ENCODE peak calls at places on chromosome 10, in four cellular contexts. R, G, T and V are unnamed samples.

GRCh38 chr10:124691448-124692435 is 52.4 kb downstream of the FAM53B start:
- DNase-seq in R (no peak), G (no peak), T (no peak), V (no peak)

GRCh38 chr10:58266003-58266825 is 1.5 kb downstream of the IPMK start:
- DNase-seq in R (no peak), G (peak; percentile 69), T (peak; percentile 61), V (no peak)

GRCh38 chr10:124624875-124625274 is 119.3 kb downstream of the FAM53B start:
- DNase-seq in R (no peak), G (no peak), T (no peak), V (no peak)

GRCh38 chr10:48404646-48405045 is 98.2 kb downstream of the MAPK8 start:
- DNase-seq in R (no peak), G (peak; percentile 88), T (no peak), V (no peak)

GRCh38 chr10:110530131-110530831 is 32.6 kb downstream of the DUSP5 start:
- DNase-seq in R (no peak), G (peak; percentile 84), T (no peak), V (no peak)

GRCh38 chr10:119466655-119467054 is 75.9 kb downstream of the RGS10 start:
- DNase-seq in R (no peak), G (no peak), T (peak; percentile 41), V (no peak)

GRCh38 chr10:95336702-95337101 is 45.9 kb upstream of the PDLIM1 start:
- DNase-seq in R (no peak), G (no peak), T (no peak), V (no peak)

GRCh38 chr10:131943021-131943814 is 38.5 kb downstream of the BNIP3 start:
- DNase-seq in R (no peak), G (no peak), T (no peak), V (no peak)

GRCh38 chr10:133089461-133089800 is 1.7 kb downstream of the ADGRA1 start:
- DNase-seq in R (no peak), G (no peak), T (no peak), V (no peak)

GRCh38 chr10:98380493-98381339 is 34.3 kb downstream of the PYROXD2 start:
- DNase-seq in R (no peak), G (no peak), T (no peak), V (no peak)

GRCh38 chr10:13705526-13706169 is 118.9 kb downstream of the PRPF18 start:
- DNase-seq in R (no peak), G (peak; percentile 56), T (no peak), V (no peak)

GRCh38 chr10:13704969-13705368 is 118.2 kb downstream of the PRPF18 start:
- DNase-seq in R (no peak), G (no peak), T (no peak), V (no peak)

GRCh38 chr10:13706604-13707003 is 119.8 kb downstream of the PRPF18 start:
- DNase-seq in R (no peak), G (no peak), T (no peak), V (no peak)

GRCh38 chr10:13707156-13707881 is 120.6 kb downstream of the PRPF18 start:
- DNase-seq in R (no peak), G (peak; percentile 96), T (peak; percentile 45), V (peak; percentile 60)

GRCh38 chr10:13706175-13706574 is 119.4 kb downstream of the PRPF18 start:
- DNase-seq in R (no peak), G (no peak), T (no peak), V (no peak)
- H3K4me3 ChIP-seq in R (peak overlapping the region; percentile 76), G (peak overlapping the region; percentile 55), T (no peak overlapping the region), V (no peak overlapping the region)

DNA sequence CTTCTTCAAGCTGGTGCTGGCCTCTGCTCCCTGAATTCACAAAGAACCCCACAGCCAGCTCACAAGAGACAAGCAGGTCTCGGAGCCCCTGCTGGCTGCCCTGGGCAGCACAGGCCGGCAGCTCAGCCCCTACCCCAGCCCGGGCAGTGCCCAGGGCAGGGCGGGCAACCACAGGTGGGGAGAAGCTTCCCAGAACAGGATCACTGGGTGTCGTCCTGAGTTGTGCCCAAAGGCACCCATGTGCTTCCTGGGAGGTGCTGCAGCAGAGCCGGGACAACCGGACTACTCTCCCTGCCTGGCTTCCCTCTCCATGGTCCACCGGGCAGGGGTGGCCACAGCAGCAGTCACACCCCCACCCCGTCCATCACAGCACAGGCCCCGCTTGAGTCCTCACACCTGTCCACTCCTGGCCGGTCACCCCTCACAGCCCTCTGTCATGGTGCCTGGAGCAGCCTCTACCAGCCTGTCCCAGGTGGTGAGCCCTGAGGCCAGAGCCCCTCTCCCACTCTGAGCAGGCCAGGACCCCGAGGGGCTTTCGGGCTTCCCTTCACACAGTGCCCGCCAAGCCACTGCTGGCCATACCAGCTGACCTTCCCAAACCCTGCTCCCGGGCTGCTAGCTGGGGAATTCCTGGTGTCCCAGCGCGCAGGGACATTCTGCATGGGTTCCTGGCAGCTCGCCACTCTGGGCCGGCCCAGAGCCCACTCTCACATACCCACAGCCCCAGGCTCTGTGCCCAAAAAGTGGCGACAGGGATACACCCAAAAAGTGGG is 3.1 kb downstream of the RASGEF1A start:
- DNase-seq in R (no peak), G (no peak), T (no peak), V (no peak)
- TF ChIP-seq CTCF in R (peak; percentile 42), G (peak; percentile 22), T (no peak), V (no peak)

DNA sequence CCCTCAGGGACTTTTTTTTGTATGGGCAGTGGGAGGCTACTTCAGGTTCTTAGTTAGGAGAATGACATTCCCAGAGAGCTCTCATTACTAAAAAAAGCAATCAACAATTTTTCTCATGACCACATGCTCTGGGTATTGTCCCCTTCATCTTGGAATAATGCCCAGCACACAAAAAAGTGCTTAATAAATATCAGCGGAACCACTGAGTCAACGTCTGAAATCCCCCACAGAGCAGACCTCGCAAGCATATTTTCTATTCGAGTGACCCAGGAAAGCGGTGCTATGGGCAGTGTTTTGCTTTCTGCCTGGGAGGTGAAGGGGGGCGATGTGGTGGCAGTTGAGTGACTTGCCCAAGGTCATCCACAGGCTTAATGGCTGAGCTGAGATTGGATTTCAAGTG is 493.4 kb upstream of the ZMIZ1 start:
- DNase-seq in R (no peak), G (no peak), T (no peak), V (no peak)
- H3K4me3 ChIP-seq in R (no peak overlapping the region), G (no peak overlapping the region), T (no peak overlapping the region), V (no peak overlapping the region)

DNA sequence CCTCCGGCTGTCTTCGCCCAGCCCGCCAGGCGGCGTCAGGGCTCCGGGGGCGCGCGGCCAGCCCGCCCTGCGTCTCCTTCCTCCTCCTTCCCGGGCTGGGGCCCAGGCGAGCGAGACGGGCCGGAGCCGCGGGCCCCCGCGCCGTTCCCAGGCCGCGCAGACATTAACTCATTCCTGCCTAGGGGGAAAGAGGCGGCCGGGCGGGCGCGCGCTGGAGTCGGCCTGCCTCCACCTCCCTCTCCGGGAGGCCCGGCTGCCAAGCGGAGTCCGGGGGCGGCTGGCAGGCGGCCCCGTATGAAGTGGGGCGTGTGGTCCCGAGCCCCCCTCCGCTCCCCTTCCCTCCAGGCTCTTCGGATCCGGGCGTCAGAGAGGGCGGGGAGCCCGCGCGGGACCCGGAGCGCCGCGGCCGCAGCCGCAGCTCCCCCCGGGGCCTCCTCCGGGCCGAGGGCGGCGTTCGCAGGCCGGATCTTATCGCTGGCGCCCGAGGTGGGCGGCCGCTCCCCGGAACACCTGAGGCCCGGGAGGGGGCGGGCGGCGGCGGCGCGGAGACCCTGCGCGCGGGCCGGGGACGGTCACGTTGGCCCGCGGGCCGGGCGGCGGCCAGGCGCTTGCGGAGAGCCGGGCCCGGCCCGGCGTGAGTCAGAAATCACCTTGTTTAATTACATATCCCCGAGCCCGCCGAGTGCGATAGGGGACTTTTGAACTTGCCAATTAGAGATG is 43.1 kb downstream of the LDB3 start:
- DNase-seq in R (no peak), G (peak; percentile 95), T (peak; percentile 93), V (no peak)
- TF ChIP-seq CTCF in R (peak; percentile 71), G (peak; percentile 60), T (peak; percentile 86), V (peak; percentile 91)